ENCODE peak calls at places on chromosomes 16 and 17, in four cellular contexts. E, Z, A and P are unnamed samples.
A peak's percentile ranks its signal among the peaks of the same experiment; 100 is the strongest.

GRCh38 chr17:60713619-60714018 is 36.0 kb downstream of the BCAS3 start:
- DNase-seq in A (no peak), Z (no peak), E (no peak), P (no peak)

GRCh38 chr17:55238931-55239297 is 25.8 kb upstream of the HLF start:
- DNase-seq in A (peak; percentile 44), Z (no peak), E (no peak), P (no peak)

GRCh38 chr16:81600275-81600674 is 155.7 kb downstream of the CMIP start:
- DNase-seq in Z (peak; percentile 51), A (no peak), E (peak; percentile 62), P (no peak)

GRCh38 chr17:76473541-76473985 is 6.2 kb downstream of the AANAT start:
- DNase-seq in Z (peak; percentile 49), A (peak; percentile 67), E (no peak), P (no peak)

GRCh38 chr17:17077861-17078732 is 35.8 kb downstream of the MPRIP start:
- DNase-seq in Z (no peak), E (no peak), A (no peak), P (no peak)

GRCh38 chr16:49969356-49970030 is 55.5 kb upstream of the CNEP1R1 start:
- DNase-seq in Z (no peak), E (no peak), A (no peak), P (no peak)

GRCh38 chr17:38403491-38403890 is 24.8 kb upstream of the ARHGAP23 start:
- DNase-seq in Z (peak; percentile 56), A (no peak), E (peak; percentile 20), P (no peak)

GRCh38 chr17:56786989-56787482 is 46.7 kb downstream of the C17orf67 start:
- DNase-seq in A (no peak), Z (peak; percentile 70), E (peak; percentile 98), P (peak; percentile 60)

GRCh38 chr17:1272701-1273100 is 2.5 kb downstream of the BHLHA9 start:
- DNase-seq in Z (no peak), E (no peak), A (no peak), P (no peak)

GRCh38 chr17:81110488-81111040 is 54.7 kb upstream of the PVALEF start:
- DNase-seq in E (no peak), Z (no peak), A (no peak), P (no peak)

GRCh38 chr16:1184156-1184868 is 31.4 kb downstream of the CACNA1H start:
- DNase-seq in A (no peak), Z (peak; percentile 57), E (no peak), P (no peak)

GRCh38 chr17:56602292-56603130 is 9.0 kb downstream of the NOG start:
- DNase-seq in Z (no peak), E (no peak), A (no peak), P (no peak)

GRCh38 chr17:4919511-4920047 is 12.5 kb upstream of the GP1BA start:
- DNase-seq in E (no peak), A (no peak), Z (no peak), P (no peak)

GRCh38 chr16:68003031-68003430 is 3.7 kb upstream of the DPEP2 start:
- DNase-seq in E (peak; percentile 54), A (no peak), Z (no peak), P (no peak)

GRCh38 chr17:49101054-49101534 is 31.5 kb upstream of the B4GALNT2 start:
- DNase-seq in Z (no peak), E (peak; percentile 86), A (no peak), P (no peak)

GRCh38 chr16:87851601-87852000 is 17.7 kb downstream of the SLC7A5 start:
- DNase-seq in Z (no peak), E (no peak), A (no peak), P (no peak)

GRCh38 chr16:12086861-12087260 is 110.3 kb downstream of the SNX29 start:
- DNase-seq in E (no peak), A (no peak), Z (no peak), P (no peak)

GRCh38 chr16:85392756-85393673 is 220.1 kb upstream of the GSE1 start:
- DNase-seq in Z (no peak), A (no peak), E (no peak), P (no peak)

GRCh38 chr17:80909635-80910034 is 82.0 kb upstream of the CHMP6 start:
- DNase-seq in Z (no peak), A (no peak), E (no peak), P (no peak)

GRCh38 chr16:65728652-65729051 is 606.8 kb upstream of the CDH11 start:
- DNase-seq in Z (no peak), E (no peak), A (no peak), P (no peak)

GRCh38 chr17:1730345-1731193 is 6.1 kb downstream of the WDR81 start:
- DNase-seq in Z (no peak), E (peak; percentile 50), A (peak; percentile 83), P (no peak)

GRCh38 chr17:36850794-36851193 is 86.5 kb upstream of the LHX1 start:
- DNase-seq in Z (peak; percentile 69), A (no peak), E (peak; percentile 74), P (no peak)

GRCh38 chr16:23469814-23470213 is 16.8 kb upstream of the COG7 start:
- DNase-seq in Z (peak; percentile 38), A (no peak), E (peak; percentile 54), P (no peak)

GRCh38 chr16:17555176-17555575 is 84.4 kb upstream of the XYLT1 start:
- DNase-seq in Z (no peak), A (no peak), E (peak; percentile 83), P (no peak)

GRCh38 chr17:4023220-4023619 is 59.0 kb upstream of the ATP2A3 start:
- DNase-seq in Z (no peak), E (no peak), A (no peak), P (no peak)

DNA sequence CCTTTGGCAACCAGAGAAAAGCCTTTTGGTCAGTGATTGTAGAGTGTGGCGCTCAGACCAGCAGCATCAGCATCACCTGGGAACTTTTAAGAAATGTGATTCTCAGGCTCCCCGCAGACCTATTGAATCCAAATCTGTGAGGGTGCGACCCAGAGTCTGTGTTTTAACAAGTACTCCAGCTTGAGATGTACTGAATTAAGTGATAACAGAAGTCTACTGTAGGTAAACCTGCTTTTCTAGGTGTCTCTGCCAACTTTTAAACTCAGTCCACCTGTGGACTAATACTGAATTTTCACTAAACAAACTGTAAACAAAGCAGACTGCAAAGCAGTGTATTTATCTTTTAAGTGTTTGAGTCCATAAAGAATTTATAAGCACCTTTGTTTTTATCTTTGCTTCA is 43.6 kb downstream of the NUP93 start:
- DNase-seq in A (no peak), E (no peak), Z (no peak), P (no peak)
- H3K27ac ChIP-seq in A (no peak overlapping the region), E (no peak overlapping the region), Z (no peak overlapping the region), P (no peak overlapping the region)

GRCh38 chr16:66905633-66906539 is 12.8 kb downstream of the CDH16 start:
- DNase-seq in Z (no peak), E (no peak), A (peak; percentile 92), P (no peak)
- TF ChIP-seq ELK1 in Z (no peak), E (no peak), A (no peak), P (no peak)

DNA sequence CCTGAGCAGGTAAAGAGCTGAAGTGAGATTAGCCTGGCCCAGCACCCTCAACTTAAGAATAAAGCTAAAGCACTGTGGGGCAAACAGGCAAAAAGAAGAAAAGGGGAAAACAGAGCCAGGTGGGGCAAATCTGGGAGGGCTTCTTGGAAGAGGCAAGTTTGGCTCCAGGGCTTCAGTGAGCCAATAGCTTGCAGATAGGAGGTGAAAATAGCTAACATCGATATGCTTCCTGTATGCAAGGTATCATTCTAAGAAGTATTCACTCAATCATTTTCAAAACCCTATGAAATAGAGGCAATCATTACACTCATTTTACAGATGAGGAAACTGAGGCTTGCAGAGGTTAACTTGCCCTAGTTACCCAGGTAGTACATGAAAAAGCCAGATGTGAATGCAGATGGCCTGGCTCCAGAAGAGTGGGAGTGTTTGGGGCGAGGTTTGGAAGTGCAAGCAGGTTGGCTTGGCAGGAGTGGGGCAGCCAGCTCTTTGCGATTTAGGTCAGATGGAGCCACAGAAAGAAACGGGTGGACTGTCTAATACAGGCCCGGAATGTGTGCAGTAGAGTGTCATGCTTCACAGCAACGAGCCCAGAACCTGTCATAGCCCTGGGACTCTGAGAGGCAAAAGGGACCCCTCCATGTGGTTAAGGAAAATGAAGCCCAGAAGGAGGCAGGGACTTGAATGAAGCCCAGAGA is 5.7 kb downstream of the WNT3 start:
- DNase-seq in Z (no peak), E (no peak), A (no peak), P (no peak)
- H3K27ac ChIP-seq in Z (no peak overlapping the region), E (no peak overlapping the region), A (no peak overlapping the region), P (no peak overlapping the region)

DNA sequence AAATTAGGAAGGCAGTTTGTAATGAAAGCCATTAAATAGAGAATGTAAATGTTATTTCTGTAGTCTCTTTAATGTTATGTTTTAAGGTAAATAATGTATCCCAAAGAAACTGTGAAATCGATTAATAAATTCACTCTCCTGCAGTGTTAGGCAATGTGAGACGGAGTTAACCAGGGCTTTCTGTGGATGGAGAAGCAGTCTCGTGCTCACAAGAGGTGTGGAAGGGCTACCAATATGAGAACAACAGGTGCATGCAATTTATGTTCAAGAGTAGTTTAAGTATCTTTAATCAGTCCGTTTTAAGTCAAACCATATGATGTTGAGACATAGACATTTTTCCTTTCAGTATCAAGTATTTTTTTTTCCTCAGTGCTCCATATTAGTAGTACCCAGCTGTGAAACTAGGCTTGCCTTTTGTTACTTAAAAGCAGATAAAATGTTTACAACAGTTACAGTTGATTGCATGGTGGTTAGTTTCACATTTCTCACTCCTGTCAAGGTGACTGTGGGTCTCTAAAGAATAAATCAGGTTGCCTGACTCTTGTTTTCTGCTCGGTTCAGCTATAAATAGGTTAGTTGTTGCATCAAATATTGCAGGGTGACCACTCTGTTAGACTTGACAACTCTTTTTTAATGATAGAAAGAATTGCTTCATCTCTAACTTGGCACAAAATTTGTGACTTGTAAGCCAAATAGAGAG is 54.4 kb downstream of the COX10 start:
- DNase-seq in Z (no peak), E (no peak), A (no peak), P (peak; percentile 15)
- TF ChIP-seq ELK1 in Z (no peak), E (no peak), A (no peak), P (no peak)

GRCh38 chr17:62648954-62649294 is 21.5 kb downstream of the MRC2 start:
- DNase-seq in A (no peak), E (no peak), Z (no peak), P (no peak)
- H3K27ac ChIP-seq in A (no peak overlapping the region), E (peak overlapping the region; percentile 86), Z (no peak overlapping the region), P (no peak overlapping the region)

DNA sequence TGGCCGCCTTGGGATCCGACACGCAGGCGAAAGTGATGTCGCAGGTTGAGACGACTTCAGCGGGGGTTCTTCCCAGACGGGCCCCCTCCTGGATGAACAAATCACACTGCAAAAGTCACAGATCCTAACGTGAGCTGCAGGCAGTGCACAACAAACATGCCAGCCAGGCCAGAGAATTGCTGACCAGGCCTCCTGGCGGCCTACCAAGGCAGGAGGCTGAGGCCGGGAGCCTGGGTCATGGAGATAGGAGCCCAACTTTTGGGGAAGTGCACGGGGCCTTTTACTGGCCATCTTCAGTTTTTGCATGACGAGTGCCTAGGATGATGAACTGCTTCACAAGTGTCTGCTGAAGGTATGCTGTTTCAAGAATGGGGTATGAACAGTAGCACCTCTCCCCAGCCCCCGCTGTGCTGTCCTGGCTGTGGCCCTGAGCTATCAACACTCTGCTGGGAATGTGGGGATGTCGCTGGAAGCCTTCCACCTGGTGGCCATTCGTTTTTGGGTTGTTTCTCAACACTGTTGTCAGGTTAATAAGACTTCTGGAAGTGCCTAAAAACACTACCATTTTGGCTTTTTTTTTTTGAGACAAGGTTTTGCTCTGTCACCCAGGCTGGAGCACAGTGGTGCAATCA is 12.2 kb upstream of the ROGDI start:
- DNase-seq in Z (no peak), E (no peak), A (no peak), P (no peak)
- TF ChIP-seq ELK1 in Z (no peak), E (no peak), A (no peak), P (no peak)